ENCODE peak calls at places on chromosomes 5 and 9, in five cellular contexts. E is A549, Y is HepG2, I is K562, V is GM12878. S is an unnamed sample.

GRCh38 chr5:122673343-122673742 is 101.5 kb upstream of the SNX2 start:
- DNase-seq in I (no peak), Y (no peak), E (no peak), V (no peak), S (no peak)

GRCh38 chr9:127971357-127972315 is 9.2 kb downstream of the EEIG1 start:
- DNase-seq in V (no peak), I (no peak), Y (no peak), E (no peak), S (no peak)

GRCh38 chr9:124659099-124659659 is 111.9 kb downstream of the NR6A1 start:
- DNase-seq in V (peak), Y (peak), I (peak), E (peak), S (peak)

GRCh38 chr9:92669527-92669889 is 423 bp downstream of the IPPK start:
- DNase-seq in V (no peak), Y (no peak), I (peak), E (no peak), S (peak)

GRCh38 chr5:149559712-149560111 is 8.5 kb upstream of the CSNK1A1 start:
- DNase-seq in Y (no peak), I (no peak), E (no peak), V (no peak), S (no peak)

GRCh38 chr5:149133795-149134777 is 7.2 kb upstream of the ABLIM3 start:
- DNase-seq in Y (no peak), E (peak), V (no peak), I (peak), S (no peak)

GRCh38 chr5:146451411-146451810 is 4.3 kb downstream of the TCERG1 start:
- DNase-seq in V (no peak), Y (no peak), E (no peak), I (no peak), S (no peak)

GRCh38 chr9:134335095-134335489 is 8.8 kb downstream of the RXRA start:
- DNase-seq in E (no peak), Y (no peak), V (no peak), I (no peak), S (no peak)

GRCh38 chr9:103397868-103398600 is 402.9 kb downstream of the CYLC2 start:
- DNase-seq in E (peak), V (no peak), Y (peak), I (peak), S (peak)

GRCh38 chr9:8762676-8763075 is 963.1 kb upstream of the DMAC1 start:
- DNase-seq in Y (no peak), V (no peak), I (no peak), E (no peak), S (peak)

GRCh38 chr9:130042406-130042930 is 521 bp downstream of the FNBP1 start:
- DNase-seq in E (no peak), Y (no peak), V (no peak), I (no peak), S (peak)

GRCh38 chr5:108381034-108381954 is 604 bp downstream of the FBXL17 start:
- DNase-seq in E (peak), Y (peak), I (peak), V (no peak), S (peak)
- TF ChIP-seq ESRRA in E (no peak), Y (no peak), I (no peak), V (no peak), S (no peak)

GRCh38 chr9:77575785-77576184 is 72.3 kb downstream of the GNA14 start:
- DNase-seq in E (peak), I (peak), Y (no peak), V (no peak), S (peak)
- TF ChIP-seq ESRRA in E (no peak), I (no peak), Y (no peak), V (no peak), S (no peak)

GRCh38 chr5:53481887-53482716 is 1.7 kb downstream of the FST start:
- DNase-seq in V (no peak), Y (peak), E (peak), I (peak), S (peak)
- TF ChIP-seq ESRRA in V (no peak), Y (no peak), E (no peak), I (no peak), S (no peak)

DNA sequence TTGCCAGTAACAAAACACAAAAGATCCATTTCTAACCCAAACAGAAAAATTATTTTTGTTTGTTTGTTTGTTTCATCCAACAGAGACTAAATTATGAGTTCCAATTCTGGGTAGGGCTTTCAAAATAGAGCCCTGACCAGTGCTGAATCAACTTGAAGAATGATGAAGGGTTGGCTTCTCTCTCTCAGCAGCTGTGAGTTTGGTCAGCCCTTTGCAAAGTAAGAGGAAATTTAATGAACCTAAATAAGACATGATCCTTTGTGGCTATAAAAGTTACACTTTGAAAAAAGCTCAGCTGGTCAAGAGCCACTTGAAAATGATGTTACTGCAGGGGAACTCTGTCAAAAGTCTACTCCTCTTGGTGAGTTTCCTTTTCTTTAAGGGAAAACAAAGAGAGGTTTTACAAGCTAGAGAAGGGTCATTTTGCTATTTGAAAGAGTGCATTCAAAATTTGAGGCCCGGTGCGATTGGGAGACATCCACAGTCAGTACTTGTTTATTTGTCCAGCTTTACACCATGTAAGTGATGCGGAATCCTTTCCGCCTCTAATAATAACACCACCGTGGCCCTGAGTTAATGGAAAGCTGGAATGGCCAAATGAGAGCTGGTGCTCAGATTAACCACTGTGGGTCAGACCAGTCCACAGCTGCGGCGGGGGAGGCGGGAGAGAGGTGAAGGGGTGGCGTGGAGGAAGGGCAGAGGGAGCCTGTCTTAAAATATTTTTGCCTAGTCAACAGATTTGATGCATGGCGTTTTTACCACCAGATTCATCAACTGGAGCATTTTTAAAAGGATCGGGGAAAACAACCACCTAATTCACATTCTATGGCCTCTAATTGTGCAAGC is 403.9 kb downstream of the TLE4 start:
- DNase-seq in V (no peak), I (no peak), Y (no peak), E (no peak), S (no peak)
- TF ChIP-seq ESRRA in V (no peak), I (no peak), Y (no peak), E (no peak), S (no peak)

GRCh38 chr9:14678776-14679175 is 14.5 kb downstream of the ZDHHC21 start:
- DNase-seq in I (no peak), Y (no peak), E (no peak), V (no peak), S (no peak)
- TF ChIP-seq ESRRA in I (no peak), Y (no peak), E (no peak), V (no peak), S (no peak)

GRCh38 chr5:179680780-179681411 is at the start of gene CBY3:
- DNase-seq in Y (peak), V (no peak), I (no peak), E (no peak), S (no peak)

GRCh38 chr5:179679014-179679674 is 1.7 kb downstream of the CBY3 start:
- DNase-seq in V (no peak), E (no peak), Y (no peak), I (peak), S (peak)

GRCh38 chr5:179678238-179679013 is 2.4 kb downstream of the CBY3 start:
- DNase-seq in Y (peak), I (peak), V (peak), E (peak), S (peak)

GRCh38 chr5:179680014-179680779 is 637 bp downstream of the CBY3 start:
- DNase-seq in I (no peak), E (no peak), V (no peak), Y (peak), S (no peak)
- TF ChIP-seq ESRRA in I (no peak), E (no peak), V (no peak), Y (peak), S (no peak)

GRCh38 chr5:14155730-14156129 is 12.6 kb downstream of the TRIO start:
- DNase-seq in I (no peak), Y (no peak), E (no peak), V (no peak), S (no peak)

GRCh38 chr5:14153071-14153864 is 10.1 kb downstream of the TRIO start:
- DNase-seq in V (no peak), I (no peak), E (peak), Y (no peak), S (no peak)

GRCh38 chr5:14156611-14157493 is 13.7 kb downstream of the TRIO start:
- DNase-seq in E (peak), I (no peak), V (peak), Y (peak), S (no peak)

GRCh38 chr5:14155075-14155474 is 11.9 kb downstream of the TRIO start:
- DNase-seq in Y (no peak), V (no peak), I (no peak), E (no peak), S (no peak)

DNA sequence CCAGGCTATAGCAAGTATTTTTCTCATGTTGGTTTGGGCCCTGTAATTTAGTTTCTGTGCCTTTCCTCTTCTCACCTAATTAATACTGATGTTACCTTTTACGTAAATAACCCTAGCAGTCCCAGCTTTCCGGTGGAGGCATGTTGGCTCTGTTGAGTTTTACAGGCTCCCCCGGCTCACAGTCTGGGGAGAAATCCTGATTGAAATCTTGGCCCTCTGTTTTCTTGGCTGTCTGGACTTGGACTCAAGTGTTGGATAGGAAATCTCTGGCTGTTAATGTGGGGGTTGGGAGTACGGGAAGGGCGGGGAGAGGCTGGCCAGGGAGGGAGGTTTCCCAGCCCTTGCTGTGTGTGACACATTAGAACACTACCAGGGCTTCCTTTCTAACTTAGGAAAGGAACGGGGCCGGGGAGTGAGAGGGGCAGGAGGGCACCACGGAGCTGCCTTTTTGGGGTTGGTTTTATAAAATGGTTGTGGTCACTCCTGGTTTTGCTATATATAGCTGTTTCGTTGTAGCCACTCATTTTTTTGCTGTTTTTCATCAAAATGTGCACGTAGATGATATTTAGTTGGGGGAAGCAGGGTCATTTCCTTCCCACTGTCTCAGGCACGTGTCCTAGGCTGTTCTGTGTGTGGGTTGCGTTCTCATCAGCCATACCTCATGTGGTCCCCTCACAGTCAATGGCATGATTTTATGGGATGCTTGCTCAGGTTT is 10.9 kb downstream of the TRIO start:
- DNase-seq in E (peak), I (no peak), Y (no peak), V (no peak), S (peak)
- TF ChIP-seq ESRRA in E (no peak), I (no peak), Y (no peak), V (no peak), S (no peak)

GRCh38 chr5:169162407-169162806 is 138.5 kb downstream of the SLIT3 start:
- DNase-seq in E (no peak), Y (no peak), V (no peak), I (no peak), S (no peak)

GRCh38 chr5:169165052-169165451 is 135.9 kb downstream of the SLIT3 start:
- DNase-seq in E (no peak), V (no peak), Y (no peak), I (no peak), S (no peak)

GRCh38 chr5:169168288-169168687 is 132.7 kb downstream of the SLIT3 start:
- DNase-seq in I (no peak), Y (no peak), E (no peak), V (no peak), S (no peak)

GRCh38 chr5:169161022-169161680 is 139.8 kb downstream of the SLIT3 start:
- DNase-seq in V (no peak), Y (no peak), E (peak), I (no peak), S (peak)

DNA sequence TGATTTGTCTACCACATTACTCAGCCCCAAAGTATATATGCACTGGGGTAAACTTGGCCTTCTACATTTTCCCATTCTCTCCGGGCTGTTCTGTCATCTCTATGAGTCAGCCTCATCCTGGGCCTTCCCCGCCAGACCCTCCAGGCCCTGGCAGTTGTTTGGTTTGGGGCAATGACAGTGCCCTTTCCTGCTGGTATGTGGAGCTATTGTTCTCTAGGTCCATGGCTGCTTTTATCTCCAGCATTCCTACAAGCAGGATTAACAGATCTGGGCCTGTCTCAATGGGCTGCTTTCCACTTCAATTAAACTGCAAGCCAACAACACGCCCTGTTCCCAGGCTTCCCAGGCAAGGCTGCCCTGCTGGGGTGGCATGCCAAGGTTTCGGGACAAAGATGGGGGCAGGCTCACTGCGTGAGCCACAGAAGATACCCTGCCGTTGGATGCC is 136.4 kb downstream of the SLIT3 start:
- DNase-seq in V (no peak), I (no peak), Y (no peak), E (peak), S (peak)
- TF ChIP-seq ESRRA in V (no peak), I (no peak), Y (no peak), E (no peak), S (no peak)

S was measured in WTC11.